ENCODE peak calls at places on chromosomes 3 and 15, in nine cellular contexts. B is body of pancreas, L is mammary epithelial cell, W is ovary, U is fibroblast of villous mesenchyme, N is stomach, A is PC-3, H is endodermal cell, X is GM12865. J is an unnamed sample.

GRCh38 chr3:152650177-152650576 is 184.8 kb upstream of the P2RY1 start:
- DNase-seq in B (peak), L (no peak), W (no peak), U (no peak), N (no peak), A (no peak), H (no peak), X (no peak), J (peak)

GRCh38 chr15:52496175-52496574 is 32.5 kb downstream of the MYO5A start:
- DNase-seq in B (no peak), L (no peak), W (no peak), U (no peak), N (no peak), A (no peak), H (no peak), X (peak), J (no peak)

GRCh38 chr3:101950985-101951733 is 101.8 kb downstream of the NFKBIZ start:
- DNase-seq in B (no peak), L (peak), W (no peak), U (no peak), N (no peak), A (peak), H (no peak), X (no peak), J (no peak)

GRCh38 chr3:183548262-183548769 is 7.2 kb downstream of the KLHL6 start:
- DNase-seq in B (no peak), L (peak), W (no peak), U (peak), N (no peak), A (peak), H (peak), X (no peak), J (no peak)

GRCh38 chr15:72034351-72034750 is 83.6 kb downstream of the MYO9A start:
- DNase-seq in B (no peak), L (no peak), W (no peak), U (peak), N (no peak), A (no peak), H (no peak), X (no peak), J (no peak)

GRCh38 chr15:93072440-93073394 is 16.3 kb downstream of the RGMA start:
- DNase-seq in B (peak), L (peak), W (peak), U (peak), N (peak), A (peak), H (peak), X (no peak), J (peak)

GRCh38 chr15:68731318-68731897 is 89.3 kb downstream of the ANP32A start:
- DNase-seq in B (no peak), L (no peak), W (no peak), U (no peak), N (no peak), A (no peak), H (peak), X (no peak), J (no peak)

GRCh38 chr3:135229018-135229495 is 434.0 kb downstream of the EPHB1 start:
- DNase-seq in B (no peak), L (no peak), W (no peak), U (no peak), N (peak), A (no peak), H (peak), X (no peak), J (no peak)

GRCh38 chr15:101003706-101004105 is 84.5 kb downstream of the LRRK1 start:
- DNase-seq in B (no peak), L (no peak), W (no peak), U (no peak), N (no peak), A (no peak), H (peak), X (no peak), J (no peak)

GRCh38 chr3:129795596-129795995 is 97.9 kb downstream of the TMCC1 start:
- DNase-seq in B (no peak), L (peak), W (no peak), U (no peak), N (no peak), A (peak), H (no peak), X (no peak), J (no peak)

GRCh38 chr3:106379251-106379750 is 510.5 kb upstream of the CBLB start:
- DNase-seq in B (no peak), L (no peak), W (no peak), U (no peak), N (no peak), A (no peak), H (no peak), X (no peak), J (no peak)

GRCh38 chr15:23647001-23647295 is 719 bp downstream of the MAGEL2 start:
- DNase-seq in B (no peak), L (no peak), W (no peak), U (no peak), N (no peak), A (no peak), H (no peak), X (no peak), J (peak)
- H3K4me3 ChIP-seq in B (no peak), L (no peak), W (peak), U (no peak), N (peak), A (no peak), H (peak), X (no peak), J (peak)

GRCh38 chr3:13885704-13886010 is 5.8 kb upstream of the WNT7A start:
- DNase-seq in B (no peak), L (no peak), W (no peak), U (no peak), N (no peak), A (no peak), H (no peak), X (no peak), J (no peak)
- TF ChIP-seq CTCF in B (no peak), L (no peak), W (no peak), U (no peak), N (no peak), A (no peak), H (peak), X (no peak), J (no peak)

DNA sequence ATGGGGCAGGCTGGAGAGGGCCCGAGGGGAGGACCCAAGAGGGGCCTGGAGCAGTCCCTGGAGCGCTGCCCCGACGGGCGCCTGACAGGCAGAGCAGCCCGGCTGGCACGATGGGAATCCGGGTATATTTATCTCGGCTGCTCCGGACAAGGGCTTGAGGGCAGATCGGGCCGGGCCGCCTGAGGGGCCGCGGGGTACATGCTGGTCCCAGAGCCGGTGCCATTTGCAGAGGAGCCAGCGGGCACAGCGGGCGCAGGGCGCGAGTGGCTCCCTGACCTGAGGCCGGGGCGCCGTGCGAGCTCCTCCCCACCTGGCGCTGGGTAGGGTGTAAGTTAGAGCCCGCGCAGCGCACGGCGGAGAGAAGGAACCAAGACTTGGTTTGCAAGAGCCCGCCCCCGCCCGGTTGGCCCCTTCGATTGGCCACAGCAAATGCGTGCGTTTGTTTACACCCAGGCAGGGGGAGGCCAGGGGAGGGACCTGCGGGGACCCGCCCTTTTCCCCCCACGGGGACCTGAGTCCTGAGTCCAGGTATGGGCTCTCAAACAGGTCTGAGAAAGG is 727 bp downstream of the SLC38A3 start:
- DNase-seq in B (peak), L (no peak), W (no peak), U (no peak), N (peak), A (no peak), H (peak), X (peak), J (no peak)
- H3K4me3 ChIP-seq in B (peak), L (no peak), W (peak), U (no peak), N (peak), A (no peak), H (peak), X (no peak), J (peak)

GRCh38 chr3:190514163-190515153 is 573 bp downstream of the IL1RAP start:
- DNase-seq in B (peak), L (peak), W (peak), U (peak), N (peak), A (peak), H (peak), X (peak), J (peak)
- TF ChIP-seq CTCF in B (no peak), L (no peak), W (no peak), U (no peak), N (no peak), A (peak), H (no peak), X (no peak), J (no peak)

GRCh38 chr15:49428392-49429095 is 5.5 kb downstream of the FGF7 start:
- DNase-seq in B (no peak), L (no peak), W (no peak), U (peak), N (no peak), A (peak), H (no peak), X (no peak), J (no peak)

GRCh38 chr15:49424954-49425353 is 1.9 kb downstream of the FGF7 start:
- DNase-seq in B (no peak), L (no peak), W (no peak), U (no peak), N (no peak), A (no peak), H (no peak), X (no peak), J (no peak)

GRCh38 chr15:49430046-49430445 is 7.0 kb downstream of the FGF7 start:
- DNase-seq in B (no peak), L (no peak), W (no peak), U (no peak), N (no peak), A (no peak), H (no peak), X (no peak), J (no peak)

GRCh38 chr15:49423906-49424520 is 971 bp downstream of the FGF7 start:
- DNase-seq in B (no peak), L (no peak), W (no peak), U (peak), N (no peak), A (no peak), H (no peak), X (no peak), J (no peak)

DNA sequence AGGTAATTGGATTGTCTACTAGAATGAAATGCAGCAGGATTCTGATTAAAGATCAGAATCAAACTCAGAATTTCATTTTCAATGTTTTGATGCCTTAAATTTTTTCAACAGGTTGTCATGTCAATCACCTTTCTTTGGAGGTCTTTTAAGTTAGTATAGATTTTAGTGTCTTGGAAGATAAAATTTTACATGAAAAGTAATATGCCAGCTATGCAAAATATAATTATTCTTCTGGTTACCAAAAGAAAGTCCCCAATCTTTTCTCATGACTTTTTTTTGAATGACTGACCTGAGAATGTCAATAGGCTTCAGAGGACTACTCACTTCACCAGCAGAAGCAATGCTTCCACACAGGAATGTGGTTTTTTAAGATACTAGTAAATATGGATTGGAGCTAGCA is 4.3 kb downstream of the FGF7 start:
- DNase-seq in B (no peak), L (no peak), W (no peak), U (no peak), N (no peak), A (no peak), H (no peak), X (no peak), J (no peak)
- H3K4me3 ChIP-seq in B (no peak), L (no peak), W (peak), U (peak), N (peak), A (no peak), H (no peak), X (no peak), J (no peak)

GRCh38 chr3:13880811-13881156 is 913 bp upstream of the WNT7A start:
- DNase-seq in B (no peak), L (no peak), W (no peak), U (no peak), N (no peak), A (peak), H (peak), X (no peak), J (no peak)
- TF ChIP-seq CTCF in B (peak), L (no peak), W (no peak), U (no peak), N (no peak), A (peak), H (no peak), X (no peak), J (no peak)

DNA sequence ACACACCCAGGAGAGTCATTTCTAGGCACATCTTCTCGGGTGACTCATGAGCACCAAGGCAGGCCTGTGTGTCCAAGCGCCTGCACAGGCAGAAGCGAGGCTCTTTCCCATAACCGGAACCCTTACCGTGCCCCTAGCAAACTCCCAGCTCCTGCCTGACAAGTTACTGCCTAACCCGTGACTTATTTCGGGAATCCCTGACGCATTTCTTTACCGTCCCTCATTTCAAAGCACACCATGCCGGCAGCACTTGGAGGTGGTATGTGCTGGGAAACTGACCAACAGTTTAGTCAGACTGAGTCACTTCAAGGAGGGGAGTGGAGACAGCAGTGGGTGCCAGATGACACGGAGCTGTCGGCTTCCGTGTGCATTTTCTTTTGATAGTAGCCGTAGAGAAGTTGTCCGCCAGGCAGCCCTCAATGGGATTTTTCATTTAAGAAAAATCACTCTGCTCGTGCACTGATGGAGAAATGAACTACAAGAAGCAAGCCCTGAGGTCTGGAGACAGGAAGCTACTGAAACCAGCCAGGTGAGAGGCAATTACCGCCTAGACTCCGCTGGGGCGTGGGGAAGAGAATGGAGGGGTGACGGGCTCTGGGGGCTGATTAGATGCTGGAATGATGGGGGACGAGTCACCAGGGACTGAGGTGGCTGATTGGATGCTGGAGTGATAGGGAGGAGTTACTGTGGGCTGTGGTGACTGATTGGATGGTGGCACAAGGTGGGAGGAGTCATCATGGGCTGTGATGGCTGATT is 17.2 kb upstream of the HRH1 start:
- DNase-seq in B (no peak), L (peak), W (no peak), U (peak), N (no peak), A (peak), H (peak), X (no peak), J (peak)
- H3K4me3 ChIP-seq in B (no peak), L (peak), W (no peak), U (peak), N (no peak), A (peak), H (no peak), X (no peak), J (no peak)